ENCODE peak calls at places on chromosomes 5 and 9, in seven cellular contexts. E is left ventricle myocardium inferior, N is type B pancreatic cell, X is RWPE2, T is dorsolateral prefrontal cortex, Y is foreskin keratinocyte, G is Panc1. S is an unnamed sample.

GRCh38 chr5:65394078-65394477 is 87.6 kb downstream of the ADAMTS6 start:
- DNase-seq in E (peak; percentile 35), N (no peak), X (no peak), T (no peak), Y (no peak), G (no peak), S (no peak)

GRCh38 chr5:172571413-172571812 is 69.7 kb upstream of the NEURL1B start:
- DNase-seq in E (no peak), N (no peak), X (no peak), T (no peak), Y (no peak), G (no peak), S (no peak)

GRCh38 chr9:134223091-134223490 is 58.7 kb upstream of the RNU6ATAC start:
- DNase-seq in E (no peak), N (no peak), X (no peak), T (no peak), Y (no peak), G (no peak), S (no peak)

GRCh38 chr9:86705474-86705873 is 241.8 kb downstream of the GAS1 start:
- DNase-seq in E (no peak), N (no peak), X (no peak), T (no peak), Y (peak; percentile 79), G (no peak), S (peak; percentile 22)

GRCh38 chr5:78638973-78639669 is 9.5 kb downstream of the LHFPL2 start:
- DNase-seq in E (no peak), N (no peak), X (no peak), T (no peak), Y (no peak), G (no peak), S (no peak)

GRCh38 chr5:96753848-96754247 is 53.9 kb downstream of the ERAP1 start:
- DNase-seq in E (no peak), N (no peak), X (no peak), T (no peak), Y (no peak), G (no peak), S (no peak)

GRCh38 chr5:141973871-141974595 is 5.1 kb downstream of the RNF14 start:
- DNase-seq in E (no peak), N (no peak), X (no peak), T (no peak), Y (no peak), G (no peak), S (peak; percentile 45)

GRCh38 chr5:61896811-61897210 is 409.2 kb upstream of the KIF2A start:
- DNase-seq in E (no peak), N (no peak), X (no peak), T (no peak), Y (no peak), G (no peak), S (no peak)

GRCh38 chr5:92694067-92694466 is 887.0 kb downstream of the NR2F1-AS1 start:
- DNase-seq in E (no peak), N (no peak), X (no peak), T (no peak), Y (no peak), G (no peak), S (no peak)

GRCh38 chr9:88927510-88927909 is 63.8 kb upstream of the S1PR3 start:
- DNase-seq in E (no peak), N (no peak), X (no peak), T (no peak), Y (no peak), G (no peak), S (no peak)

DNA sequence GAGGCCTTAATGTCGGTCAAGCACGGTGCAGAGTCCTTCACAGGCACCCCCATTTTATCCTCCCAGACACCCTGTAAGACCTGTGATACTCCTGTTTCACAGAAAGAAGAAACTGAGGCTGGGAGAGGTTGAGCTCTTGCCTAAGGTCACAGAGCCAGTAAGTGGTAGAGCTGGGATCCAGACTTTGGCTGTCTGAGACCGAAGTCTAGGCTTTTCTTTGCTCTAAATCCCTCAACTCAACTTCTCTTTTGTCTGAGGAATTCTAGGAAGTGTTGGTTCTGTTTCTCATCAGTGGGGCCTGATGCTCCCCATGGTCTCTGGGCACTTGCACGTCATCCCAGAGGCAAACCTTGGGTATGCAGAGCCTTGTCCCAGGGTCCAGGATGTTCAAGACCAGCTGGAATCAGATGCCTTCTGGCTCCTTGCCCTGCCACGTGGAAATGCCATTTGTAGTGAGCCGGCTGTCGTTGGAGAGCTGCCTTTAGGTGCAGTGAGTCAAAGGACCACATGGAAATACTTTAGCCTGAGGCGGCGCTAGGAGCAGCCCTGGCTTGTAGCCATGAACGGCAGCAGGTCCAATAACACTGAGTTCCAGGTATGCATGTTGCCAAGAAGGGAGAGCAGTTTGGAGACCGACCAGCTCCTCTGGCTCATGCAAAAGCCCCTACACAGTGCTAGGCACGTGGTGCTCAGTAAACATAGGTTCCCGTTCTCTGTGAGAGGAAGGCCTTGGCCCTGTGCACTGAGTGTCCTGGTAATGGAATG is 9.2 kb downstream of the DCANP1 start:
- DNase-seq in E (peak; percentile 60), N (peak; percentile 57), X (no peak), T (no peak), Y (peak; percentile 75), G (peak; percentile 52), S (peak; percentile 73)
- TF ChIP-seq CTCF in E (peak; percentile 16), N (no peak), X (no peak), T (no peak), Y (no peak), G (no peak), S (no peak)

DNA sequence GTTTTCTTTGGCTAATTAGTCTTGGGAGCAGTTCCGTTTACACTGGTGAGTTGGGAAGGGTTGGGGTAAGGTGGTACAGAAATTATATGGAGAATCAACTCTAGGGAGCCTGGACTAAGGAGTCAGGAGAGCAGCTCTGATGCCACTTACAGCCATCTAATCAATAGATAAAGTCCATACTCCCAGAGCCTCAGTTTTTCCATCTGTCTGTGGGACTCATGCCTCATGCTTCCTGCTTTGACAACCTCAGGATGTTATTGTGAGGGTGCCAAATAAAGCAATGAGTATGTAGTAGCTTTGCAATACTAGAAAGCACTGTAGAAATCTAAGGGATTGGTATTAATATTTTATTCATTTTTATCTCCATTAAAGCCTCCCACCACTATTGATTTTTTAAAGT is 105.0 kb downstream of the GALNT10 start:
- DNase-seq in E (no peak), N (no peak), X (no peak), T (no peak), Y (no peak), G (no peak), S (no peak)
- TF ChIP-seq CTCF in E (no peak), N (no peak), X (no peak), T (no peak), Y (no peak), G (no peak), S (no peak)

GRCh38 chr9:109026306-109026705 is 13.0 kb upstream of the CTNNAL1 start:
- DNase-seq in E (no peak), N (no peak), X (no peak), T (no peak), Y (no peak), G (no peak), S (no peak)

GRCh38 chr9:109020982-109021511 is 7.7 kb upstream of the CTNNAL1 start:
- DNase-seq in E (no peak), N (no peak), X (no peak), T (no peak), Y (no peak), G (no peak), S (no peak)

GRCh38 chr9:109020113-109020512 is 6.8 kb upstream of the CTNNAL1 start:
- DNase-seq in E (no peak), N (no peak), X (no peak), T (no peak), Y (peak; percentile 31), G (no peak), S (no peak)

GRCh38 chr9:109020581-109020980 is 7.3 kb upstream of the CTNNAL1 start:
- DNase-seq in E (no peak), N (no peak), X (no peak), T (no peak), Y (no peak), G (no peak), S (no peak)

GRCh38 chr9:109022909-109023308 is 9.6 kb upstream of the CTNNAL1 start:
- DNase-seq in E (no peak), N (no peak), X (no peak), T (no peak), Y (no peak), G (no peak), S (no peak)
- TF ChIP-seq CTCF in E (no peak), N (no peak), X (no peak), T (no peak), Y (no peak), G (no peak), S (no peak)

DNA sequence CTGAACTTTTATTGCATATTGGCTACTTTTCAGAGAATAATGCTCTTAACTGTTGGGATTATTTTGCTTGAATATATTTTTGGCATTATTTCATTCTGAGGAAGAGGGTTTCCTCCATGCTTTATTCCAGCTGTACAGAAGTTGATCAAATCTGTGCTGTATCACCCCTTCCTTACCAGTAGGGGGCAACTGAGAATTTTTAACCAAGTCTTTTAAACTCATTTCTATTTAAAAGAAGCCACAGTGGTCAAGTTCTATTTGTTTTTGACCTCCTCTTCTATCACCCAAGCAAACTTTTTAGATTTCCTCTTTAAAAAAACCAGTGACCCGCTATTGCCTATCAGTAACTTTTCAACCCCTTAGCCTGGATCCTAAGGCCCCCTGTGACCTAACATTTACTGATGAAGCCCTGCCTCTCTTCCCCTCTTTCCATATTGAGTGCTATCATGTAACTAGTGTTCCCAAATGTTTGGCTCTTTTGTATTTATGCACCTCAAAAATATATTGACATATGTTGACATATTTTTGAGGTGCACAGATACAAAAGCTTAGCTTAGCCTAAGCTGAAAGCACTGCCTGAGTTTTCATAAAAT is 80.6 kb downstream of the FBXO4 start:
- DNase-seq in E (no peak), N (no peak), X (no peak), T (no peak), Y (peak; percentile 13), G (peak; percentile 17), S (peak; percentile 45)
- TF ChIP-seq CTCF in E (peak; percentile 75), N (peak; percentile 89), X (peak; percentile 89), T (peak; percentile 55), Y (peak; percentile 73), G (peak; percentile 74), S (peak; percentile 76)

GRCh38 chr5:73433982-73434342 is 14.6 kb downstream of the FOXD1 start:
- DNase-seq in E (no peak), N (no peak), X (no peak), T (no peak), Y (no peak), G (no peak), S (no peak)

GRCh38 chr5:73433272-73433981 is 15.2 kb downstream of the FOXD1 start:
- DNase-seq in E (no peak), N (no peak), X (no peak), T (no peak), Y (no peak), G (no peak), S (no peak)

GRCh38 chr5:73435640-73436534 is 12.7 kb downstream of the FOXD1 start:
- DNase-seq in E (no peak), N (no peak), X (no peak), T (no peak), Y (no peak), G (no peak), S (no peak)

GRCh38 chr5:73434921-73435320 is 13.7 kb downstream of the FOXD1 start:
- DNase-seq in E (no peak), N (no peak), X (no peak), T (no peak), Y (no peak), G (no peak), S (no peak)

DNA sequence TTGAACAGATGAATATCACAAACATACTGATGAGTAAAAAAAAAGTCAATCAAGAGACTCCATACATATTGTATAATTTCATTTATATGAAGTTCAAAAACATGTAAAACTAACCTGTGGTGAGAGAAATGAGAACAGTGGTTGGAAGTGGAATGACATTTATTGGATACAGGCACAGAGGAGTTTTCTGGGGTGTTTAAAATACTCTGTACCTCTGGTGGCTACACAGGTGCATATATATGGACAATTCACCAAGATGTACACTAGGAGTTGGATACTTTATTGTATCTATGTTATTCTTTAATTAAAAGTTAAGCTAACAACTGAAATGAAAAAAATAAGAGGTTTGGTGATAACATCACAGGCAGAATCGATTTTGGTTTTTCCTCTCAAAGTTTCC is 14.1 kb downstream of the FOXD1 start:
- DNase-seq in E (no peak), N (no peak), X (no peak), T (no peak), Y (no peak), G (no peak), S (no peak)
- TF ChIP-seq CTCF in E (no peak), N (peak; percentile 55), X (no peak), T (no peak), Y (peak; percentile 23), G (peak; percentile 6), S (peak; percentile 29)